ENCODE peak calls at places on chromosome 6, in nine cellular contexts. V, W, N, I, K, X, T, J and Z are unnamed samples.

GRCh38 chr6:46440133-46440532 is 51.1 kb downstream of the RCAN2 start:
- DNase-seq in X (no peak), T (no peak), I (no peak), N (no peak), J (no peak), V (no peak), K (no peak), W (no peak), Z (no peak)

GRCh38 chr6:107064579-107065065 is 36.6 kb downstream of the MTRES1 start:
- DNase-seq in I (no peak), V (no peak), W (peak; percentile 32), K (peak; percentile 91), J (no peak), T (no peak), X (no peak), N (peak; percentile 37), Z (peak; percentile 95)

GRCh38 chr6:135451617-135452190 is 45.8 kb downstream of the AHI1 start:
- DNase-seq in N (no peak), T (peak; percentile 37), W (peak; percentile 68), X (peak; percentile 10), I (no peak), J (peak; percentile 47), V (peak; percentile 46), K (no peak), Z (peak; percentile 79)

GRCh38 chr6:37323568-37323967 is 30.2 kb upstream of the RNF8 start:
- DNase-seq in J (no peak), N (no peak), X (no peak), T (no peak), V (no peak), W (no peak), K (no peak), I (no peak), Z (no peak)

GRCh38 chr6:2448826-2449571 is 203.6 kb upstream of the GMDS start:
- DNase-seq in T (peak; percentile 84), X (no peak), K (peak; percentile 33), V (no peak), N (no peak), W (peak; percentile 85), J (peak; percentile 74), I (no peak), Z (peak; percentile 75)

GRCh38 chr6:142854589-142855488 is 90.1 kb downstream of the HIVEP2 start:
- DNase-seq in V (no peak), W (no peak), J (no peak), K (no peak), T (no peak), X (no peak), N (no peak), I (no peak), Z (no peak)

GRCh38 chr6:13331516-13332348 is 3.4 kb upstream of the TBC1D7 start:
- DNase-seq in K (peak; percentile 31), X (peak; percentile 76), N (no peak), V (peak; percentile 40), T (peak; percentile 40), I (no peak), W (peak; percentile 73), J (peak; percentile 48), Z (peak; percentile 87)

GRCh38 chr6:6925391-6926164 is 182.2 kb upstream of the RREB1 start:
- DNase-seq in I (no peak), T (no peak), K (no peak), X (no peak), J (no peak), W (no peak), V (no peak), N (no peak), Z (no peak)

GRCh38 chr6:27679968-27680694 is 207.2 kb upstream of the ZNF184 start:
- DNase-seq in V (no peak), W (no peak), X (no peak), T (no peak), J (no peak), I (no peak), K (no peak), N (no peak), Z (peak; percentile 60)

GRCh38 chr6:116847234-116847633 is 18.4 kb upstream of the GPRC6A start:
- DNase-seq in J (peak; percentile 45), X (peak; percentile 24), N (no peak), W (peak; percentile 60), T (peak; percentile 35), V (no peak), K (peak; percentile 23), I (no peak), Z (peak; percentile 78)

GRCh38 chr6:139296927-139297326 is 5.1 kb upstream of the TXLNB start:
- DNase-seq in I (no peak), K (peak; percentile 56), V (no peak), N (no peak), J (no peak), T (no peak), W (peak; percentile 66), X (no peak), Z (peak; percentile 57)

GRCh38 chr6:43871933-43872332 is 101.9 kb downstream of the VEGFA start:
- DNase-seq in J (no peak), I (no peak), N (no peak), K (no peak), X (no peak), W (no peak), T (no peak), V (no peak), Z (no peak)

GRCh38 chr6:51514396-51515051 is 572.9 kb downstream of the PKHD1 start:
- DNase-seq in W (no peak), I (no peak), J (no peak), V (no peak), X (no peak), N (no peak), K (peak; percentile 18), T (no peak), Z (no peak)

GRCh38 chr6:10567256-10568041 is 46.3 kb downstream of the GCNT2 start:
- DNase-seq in I (no peak), K (peak; percentile 61), X (no peak), W (no peak), V (no peak), T (peak; percentile 63), J (no peak), N (no peak), Z (no peak)

GRCh38 chr6:81787313-81788068 is 35.0 kb upstream of the TENT5A start:
- DNase-seq in N (no peak), J (peak; percentile 15), K (no peak), I (no peak), T (no peak), W (peak; percentile 56), V (no peak), X (no peak), Z (no peak)

GRCh38 chr6:45000833-45001232 is 327.3 kb upstream of the RUNX2 start:
- DNase-seq in K (no peak), X (no peak), N (no peak), J (no peak), I (no peak), W (no peak), V (no peak), T (peak; percentile 8), Z (no peak)

GRCh38 chr6:97059473-97059872 is 134.9 kb downstream of the KLHL32 start:
- DNase-seq in K (peak; percentile 8), J (peak; percentile 49), W (peak; percentile 57), X (peak; percentile 76), N (no peak), I (no peak), T (peak; percentile 22), V (peak; percentile 30), Z (peak; percentile 82)

GRCh38 chr6:156780117-156780641 is 3.0 kb downstream of the ARID1B start:
- DNase-seq in I (peak; percentile 26), W (peak; percentile 84), V (peak; percentile 76), K (peak; percentile 79), J (peak; percentile 88), X (peak; percentile 94), T (peak; percentile 90), N (no peak), Z (peak; percentile 96)

GRCh38 chr6:12011276-12012112 is 618 bp upstream of the HIVEP1 start:
- DNase-seq in N (peak; percentile 98), T (peak; percentile 98), K (peak; percentile 92), X (peak; percentile 92), W (peak; percentile 93), V (peak; percentile 94), J (peak; percentile 95), I (peak; percentile 90), Z (peak; percentile 97)

GRCh38 chr6:44062771-44063560 is 64.3 kb downstream of the MRPL14 start:
- DNase-seq in N (no peak), T (peak; percentile 85), V (no peak), X (no peak), W (no peak), I (no peak), K (no peak), J (no peak), Z (no peak)

GRCh38 chr6:113067612-113068262 is 720.6 kb downstream of the RFPL4B start:
- DNase-seq in I (no peak), W (peak; percentile 44), X (no peak), K (peak; percentile 20), N (no peak), V (no peak), T (no peak), J (no peak), Z (no peak)

GRCh38 chr6:49919261-49919660 is 44.7 kb downstream of the DEFB114 start:
- DNase-seq in T (peak; percentile 51), K (no peak), J (no peak), X (no peak), N (no peak), V (no peak), I (no peak), W (no peak), Z (no peak)

GRCh38 chr6:5361371-5361770 is 100.1 kb downstream of the FARS2 start:
- DNase-seq in J (no peak), K (no peak), V (no peak), N (no peak), T (no peak), I (no peak), W (peak; percentile 68), X (no peak), Z (no peak)

GRCh38 chr6:17311595-17312311 is 30.6 kb downstream of the RBM24 start:
- DNase-seq in T (peak; percentile 36), K (no peak), X (no peak), J (no peak), V (no peak), I (no peak), W (no peak), N (no peak), Z (peak; percentile 57)

GRCh38 chr6:169724554-169725269 is 412 bp upstream of the PHF10 start:
- DNase-seq in K (no peak), V (peak; percentile 61), J (no peak), X (peak; percentile 15), W (peak; percentile 18), I (peak; percentile 55), N (peak; percentile 63), T (peak; percentile 76), Z (no peak)

GRCh38 chr6:169386431-169387057 is 132.9 kb upstream of the THBS2 start:
- DNase-seq in V (no peak), T (no peak), J (no peak), I (no peak), X (no peak), N (peak; percentile 40), W (no peak), K (no peak), Z (no peak)

GRCh38 chr6:45718901-45719300 is 296.8 kb downstream of the CLIC5 start:
- DNase-seq in V (no peak), N (no peak), T (no peak), I (no peak), X (no peak), J (no peak), K (no peak), W (no peak), Z (no peak)